ENCODE peak calls at places on chromosomes 16 and 17, in four cellular contexts. Q is body of pancreas; E is CD4-positive, alpha-beta memory T cell; I is fibroblast of lung. U is an unnamed sample. For H3K4me1, the result is how much of the 10 kb centered on the place peaks cover.

GRCh38 chr17:28055546-28056275 is 13.2 kb downstream of the NLK start:
- DNase-seq in Q (no peak), E (no peak), I (no peak), U (no peak)

GRCh38 chr17:13031718-13032350 is 14.0 kb upstream of the ELAC2 start:
- DNase-seq in E (peak), I (peak), Q (peak), U (no peak)

GRCh38 chr17:75271955-75272847 is 1.2 kb upstream of the MIF4GD start:
- DNase-seq in I (peak), Q (no peak), E (no peak), U (no peak)

GRCh38 chr16:80526418-80527061 is 14.3 kb upstream of the DYNLRB2 start:
- DNase-seq in Q (peak), E (peak), I (peak), U (peak)

GRCh38 chr17:2724783-2725164 is 13.2 kb upstream of the CLUH start:
- DNase-seq in I (peak), Q (peak), E (no peak), U (peak)

GRCh38 chr17:41697122-41697962 is 8.7 kb downstream of the EIF1 start:
- DNase-seq in I (no peak), Q (peak), E (no peak), U (peak)

GRCh38 chr16:67291461-67291860 is 12.1 kb downstream of the PLEKHG4 start:
- DNase-seq in Q (no peak), E (no peak), I (no peak), U (no peak)

GRCh38 chr17:38568845-38569510 is 36.8 kb downstream of the SRCIN1 start:
- DNase-seq in E (no peak), I (no peak), Q (no peak), U (no peak)

GRCh38 chr16:87047221-87048037 is 269.8 kb downstream of the C16orf95 start:
- DNase-seq in E (no peak), Q (no peak), I (peak), U (no peak)

GRCh38 chr16:14350081-14350480 is 279.0 kb downstream of the MRTFB start:
- DNase-seq in I (no peak), Q (no peak), E (no peak), U (no peak)

GRCh38 chr16:49828545-49829267 is 27.2 kb downstream of the ZNF423 start:
- DNase-seq in E (no peak), I (no peak), Q (no peak), U (no peak)

GRCh38 chr16:27703545-27703944 is 153.6 kb downstream of the KATNIP start:
- DNase-seq in Q (no peak), I (peak), E (no peak), U (peak)

GRCh38 chr17:73309727-73310555 is 1.9 kb downstream of the CDC42EP4 start:
- DNase-seq in E (no peak), I (no peak), Q (peak), U (peak)

GRCh38 chr16:78269251-78269650 is 169.8 kb downstream of the WWOX start:
- DNase-seq in Q (no peak), E (no peak), I (no peak), U (no peak)

GRCh38 chr16:70437582-70438324 is 1.1 kb downstream of the ST3GAL2 start:
- DNase-seq in E (peak), Q (peak), I (peak), U (no peak)

GRCh38 chr16:71460246-71460645 is 1.8 kb downstream of the ZNF23 start:
- DNase-seq in Q (no peak), E (no peak), I (peak), U (no peak)

GRCh38 chr17:77314601-77315000 is 173.8 kb downstream of the SEC14L1 start:
- DNase-seq in Q (no peak), E (no peak), I (no peak), U (peak)

GRCh38 chr16:19291459-19291858 is 5.9 kb downstream of the CLEC19A start:
- DNase-seq in E (no peak), I (peak), Q (peak), U (no peak)

GRCh38 chr17:10105513-10106001 is 92.8 kb downstream of the GAS7 start:
- DNase-seq in Q (peak), I (peak), E (no peak), U (no peak)

GRCh38 chr16:27549607-27549856 is 181 bp downstream of the GTF3C1 start:
- DNase-seq in Q (no peak), E (no peak), I (no peak), U (no peak)

GRCh38 chr17:50772251-50772650 is 4.9 kb upstream of the ANKRD40CL start:
- DNase-seq in Q (no peak), E (no peak), I (no peak), U (no peak)

GRCh38 chr16:1180772-1181714 is 28.1 kb downstream of the CACNA1H start:
- DNase-seq in Q (no peak), E (no peak), I (no peak), U (no peak)

GRCh38 chr17:77690271-77691161 is 268.0 kb upstream of the TNRC6C start:
- DNase-seq in I (no peak), Q (no peak), E (peak), U (peak)

GRCh38 chr17:2337811-2338657 is 733 bp downstream of the SGSM2 start:
- DNase-seq in Q (peak), I (peak), E (peak), U (peak)

GRCh38 chr17:21004016-21004930 is 38.5 kb downstream of the USP22 start:
- DNase-seq in E (no peak), Q (no peak), I (peak), U (no peak)

GRCh38 chr16:87314990-87315420 is 2.2 kb downstream of the C16orf95 start:
- DNase-seq in E (no peak), I (no peak), Q (no peak), U (no peak)

GRCh38 chr17:15444805-15445204 is 22.6 kb downstream of the CDRT4 start:
- DNase-seq in Q (no peak), I (peak), E (peak), U (no peak)

GRCh38 chr17:30720013-30720471 is 104.5 kb downstream of the CRLF3 start:
- DNase-seq in I (no peak), E (no peak), Q (no peak), U (no peak)

GRCh38 chr16:57185446-57185944 is 344 bp downstream of the PSME3IP1 start:
- DNase-seq in Q (peak), E (no peak), I (peak), U (peak)

GRCh38 chr17:42673885-42674754 is 2.7 kb downstream of the PLEKHH3 start:
- DNase-seq in Q (peak), I (peak), E (no peak), U (no peak)

GRCh38 chr17:14061666-14062560 is 7.4 kb upstream of the COX10 start:
- DNase-seq in Q (no peak), I (peak), E (no peak), U (no peak)

GRCh38 chr16:78142784-78143183 is 43.3 kb downstream of the WWOX start:
- DNase-seq in E (no peak), Q (no peak), I (peak), U (no peak)

GRCh38 chr17:1493291-1493980 is 950 bp upstream of the MYO1C start:
- DNase-seq in I (no peak), E (no peak), Q (no peak), U (peak)

DNA sequence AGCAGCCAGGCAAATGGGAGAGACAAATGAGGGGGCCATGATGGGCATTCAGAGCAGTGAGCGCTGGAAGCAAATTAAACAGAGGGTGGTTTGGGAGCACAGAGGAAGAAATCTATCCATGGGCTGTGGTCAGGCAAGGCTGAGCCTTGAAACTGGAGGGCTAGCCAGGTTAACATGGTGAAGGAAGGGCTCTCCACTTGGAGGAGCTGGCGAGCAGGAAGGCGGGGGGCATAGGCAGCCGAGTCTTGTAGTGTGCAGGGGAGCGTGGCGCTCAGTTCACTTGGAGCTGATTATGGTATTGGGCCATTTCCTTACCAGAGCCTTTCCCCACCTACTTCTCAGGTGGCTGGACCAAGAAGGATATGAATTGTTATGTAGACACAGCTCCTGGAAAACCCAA is 189.7 kb downstream of the SNX29 start:
- DNase-seq in I (no peak), E (no peak), Q (no peak), U (no peak)
- H3K4me1 ChIP-seq in I (under half), E (under half), Q (under half), U (under half)

DNA sequence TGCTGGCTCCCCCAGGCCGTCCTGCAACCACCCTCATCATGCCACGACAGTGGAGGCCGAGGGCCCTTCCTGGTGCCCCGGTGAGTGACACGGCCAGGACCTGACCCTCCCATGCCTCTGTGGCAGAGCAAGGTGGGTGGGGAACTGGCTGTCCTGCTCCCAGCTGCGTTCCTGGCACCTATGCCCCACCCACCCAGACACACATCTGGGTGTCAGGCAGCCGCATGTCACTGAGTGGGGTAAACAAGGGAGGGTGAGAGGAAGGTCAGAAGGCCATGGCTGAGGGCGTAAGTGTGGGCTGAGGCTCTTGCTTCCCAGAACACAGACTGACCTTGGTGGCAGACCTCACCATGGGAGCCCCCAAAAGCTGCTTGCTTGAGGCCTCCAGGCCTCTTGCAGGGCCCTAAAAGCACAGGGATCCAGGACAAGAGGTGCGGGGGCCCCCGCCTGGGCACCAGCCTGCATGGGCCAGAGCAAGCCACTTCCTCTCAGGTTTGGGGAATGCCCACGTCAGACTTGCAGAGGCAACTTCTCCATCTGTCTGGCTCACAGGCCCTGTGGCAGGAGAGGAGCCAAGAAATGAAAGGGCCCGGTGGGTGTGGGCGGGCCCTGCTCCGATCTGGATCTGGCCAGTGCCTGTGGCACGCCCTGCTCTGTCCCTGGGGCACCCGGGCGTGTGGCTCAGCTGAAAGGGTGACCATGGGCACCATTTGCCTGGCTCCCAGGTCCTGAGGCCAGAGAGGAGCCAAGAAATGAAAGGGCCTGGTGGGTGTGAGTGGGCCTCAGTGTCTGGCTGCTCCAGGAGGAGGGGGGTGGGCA is 3.9 kb upstream of the CCDC57 start:
- DNase-seq in I (peak), Q (peak), E (peak), U (peak)
- H3K4me3 ChIP-seq in I (no peak), Q (no peak), E (no peak), U (no peak)

DNA sequence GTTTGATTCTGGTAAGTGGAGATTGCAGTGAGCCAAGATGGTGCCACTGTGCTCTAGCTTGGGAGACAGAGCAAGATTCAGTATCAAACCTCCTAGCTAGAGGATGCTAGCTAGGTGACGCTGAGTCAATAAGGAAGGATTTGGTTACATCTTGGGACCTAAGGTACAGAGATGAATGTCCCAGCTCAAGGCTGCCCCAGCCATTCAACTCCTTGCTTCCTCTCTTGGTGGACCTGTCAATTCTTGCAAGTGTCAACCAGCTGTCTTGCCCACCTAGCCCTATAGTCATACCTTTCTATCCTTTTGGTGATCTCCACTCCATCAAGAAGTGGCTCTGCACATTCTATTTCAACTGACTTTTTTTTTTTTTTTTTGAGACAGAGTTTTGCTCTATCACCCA is 1.4 kb upstream of the MILR1 start:
- DNase-seq in Q (no peak), E (no peak), I (no peak), U (no peak)
- H3K4me1 ChIP-seq in Q (under half), E (under half), I (under half), U (under half)

DNA sequence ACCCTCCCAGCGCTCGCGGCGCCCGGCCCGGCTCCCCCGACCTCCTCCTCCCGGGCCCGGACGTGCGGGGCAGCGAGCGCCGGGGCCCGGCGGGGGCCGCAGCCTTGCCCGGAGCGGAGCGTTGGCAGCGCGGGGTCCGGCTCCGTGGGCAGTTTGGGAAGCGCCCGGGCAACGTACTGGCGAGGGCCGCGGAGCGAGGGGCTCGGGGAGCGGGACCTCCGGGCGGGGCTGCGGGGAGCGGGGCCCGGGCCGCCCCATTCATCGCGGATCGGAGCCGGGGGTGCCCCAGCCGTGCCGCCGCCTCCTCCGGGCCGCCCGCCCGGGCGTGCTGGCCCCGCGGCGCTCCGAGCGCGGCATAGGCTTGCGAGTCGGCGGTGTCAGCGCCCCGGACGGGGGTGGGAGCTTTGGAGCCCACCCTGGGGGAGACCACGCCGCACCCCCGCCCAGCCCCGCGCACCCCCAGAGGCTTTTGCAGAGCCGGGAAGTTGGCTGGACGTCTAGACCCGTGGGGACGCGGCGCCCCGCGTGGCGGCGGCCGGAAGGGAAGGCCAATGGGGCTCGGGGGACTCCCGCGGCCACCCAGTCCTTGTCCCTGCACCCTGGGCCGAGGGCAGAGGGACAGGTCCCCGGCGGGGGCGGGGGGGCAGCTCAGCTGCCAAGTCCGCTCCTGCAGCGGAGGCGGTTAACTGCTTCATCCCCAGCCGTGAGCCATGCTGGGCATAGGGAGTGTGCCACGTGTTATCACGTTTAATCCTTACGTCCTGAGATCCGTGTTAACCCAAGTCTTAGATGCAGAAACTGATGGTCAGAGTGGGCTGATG is 852 bp downstream of the ZNF469 start:
- DNase-seq in Q (no peak), I (peak), E (no peak), U (peak)
- H3K4me3 ChIP-seq in Q (no peak), I (peak), E (no peak), U (peak)

DNA sequence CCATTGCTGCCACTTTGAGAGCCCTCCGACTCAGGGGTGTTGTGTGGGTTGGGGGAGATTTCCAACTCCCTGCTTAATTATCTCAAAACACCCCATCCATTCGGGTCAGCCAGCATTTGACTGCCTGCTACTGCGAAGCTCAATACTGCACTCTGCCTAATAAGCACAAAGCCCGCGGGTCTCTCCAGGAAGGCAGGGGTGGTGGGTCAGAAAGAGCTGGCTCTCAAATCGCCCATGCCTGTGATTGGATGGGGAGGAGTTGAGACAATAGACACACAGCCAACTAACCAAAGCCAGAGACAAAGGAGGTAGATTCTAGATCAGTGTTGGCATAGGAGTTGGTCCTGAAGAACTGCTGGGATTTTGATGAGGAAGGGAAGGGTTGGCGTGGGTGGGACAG is 2.3 kb upstream of the XAF1 start:
- DNase-seq in I (peak), Q (no peak), E (no peak), U (no peak)
- H3K4me1 ChIP-seq in I (under half), Q (under half), E (under half), U (under half)

DNA sequence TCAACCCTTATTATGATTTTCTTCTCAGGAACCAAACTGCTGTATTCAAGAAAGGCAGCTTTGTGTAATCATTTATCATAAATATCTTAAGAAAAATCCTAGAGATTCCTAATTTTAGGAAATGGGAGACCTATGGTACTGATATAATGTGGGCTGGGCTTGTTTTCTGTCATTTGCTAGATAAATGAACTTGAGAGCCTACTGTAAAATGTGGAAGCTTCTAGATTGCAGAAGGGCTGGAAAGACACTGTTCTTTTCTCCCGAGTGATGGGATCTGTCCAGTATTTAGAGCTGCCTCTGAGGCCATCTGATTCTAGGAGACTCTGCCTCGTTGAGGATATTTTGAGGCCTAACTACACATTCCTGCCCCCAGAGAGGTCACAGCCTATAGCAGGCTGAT is 19.9 kb upstream of the STH start:
- DNase-seq in I (no peak), Q (no peak), E (no peak), U (no peak)
- H3K4me3 ChIP-seq in I (no peak), Q (no peak), E (no peak), U (no peak)

GRCh38 chr16:3023669-3024478 is at the start of the genes HCFC1R1 and THOC6:
- DNase-seq in E (peak), I (peak), Q (peak), U (peak)
- H3K4me1 ChIP-seq in E (half or more), I (under half), Q (half or more), U (under half)

U was measured in right lobe of liver.